ENCODE peak calls at places on chromosomes 3 and 15, in five cellular contexts. K, H, J, P and M are unnamed samples.

GRCh38 chr3:179181021-179181472 is 32.9 kb downstream of the PIK3CA start:
- DNase-seq in K (no peak), H (no peak), J (no peak), P (peak), M (peak)

GRCh38 chr3:170806676-170807075 is 63.3 kb downstream of the RPL22L1 start:
- DNase-seq in K (no peak), H (no peak), J (no peak), P (no peak), M (no peak)

GRCh38 chr3:115330406-115330805 is 183.3 kb upstream of the ZBTB20 start:
- DNase-seq in K (no peak), H (no peak), J (no peak), P (no peak), M (peak)

GRCh38 chr3:58032186-58032585 is 24.0 kb downstream of the FLNB start:
- DNase-seq in K (no peak), H (no peak), J (no peak), P (peak), M (peak)

GRCh38 chr3:107201146-107201545 is 176.1 kb upstream of the CCDC54 start:
- DNase-seq in K (no peak), H (no peak), J (no peak), P (no peak), M (peak)

GRCh38 chr3:114213669-114214541 is 23.5 kb downstream of the ZNF80 start:
- DNase-seq in K (peak), H (no peak), J (peak), P (peak), M (peak)

GRCh38 chr3:174251696-174252095 is 607.4 kb upstream of the NAALADL2 start:
- DNase-seq in K (no peak), H (no peak), J (no peak), P (no peak), M (no peak)

GRCh38 chr3:27758083-27758482 is 36.0 kb upstream of the EOMES start:
- DNase-seq in K (peak), H (no peak), J (no peak), P (peak), M (peak)

GRCh38 chr3:126747768-126748167 is 43.7 kb downstream of the CHCHD6 start:
- DNase-seq in K (no peak), H (no peak), J (no peak), P (no peak), M (no peak)

GRCh38 chr3:104723000-104723399 is 643.7 kb upstream of the ALCAM start:
- DNase-seq in K (no peak), H (no peak), J (no peak), P (no peak), M (no peak)

DNA sequence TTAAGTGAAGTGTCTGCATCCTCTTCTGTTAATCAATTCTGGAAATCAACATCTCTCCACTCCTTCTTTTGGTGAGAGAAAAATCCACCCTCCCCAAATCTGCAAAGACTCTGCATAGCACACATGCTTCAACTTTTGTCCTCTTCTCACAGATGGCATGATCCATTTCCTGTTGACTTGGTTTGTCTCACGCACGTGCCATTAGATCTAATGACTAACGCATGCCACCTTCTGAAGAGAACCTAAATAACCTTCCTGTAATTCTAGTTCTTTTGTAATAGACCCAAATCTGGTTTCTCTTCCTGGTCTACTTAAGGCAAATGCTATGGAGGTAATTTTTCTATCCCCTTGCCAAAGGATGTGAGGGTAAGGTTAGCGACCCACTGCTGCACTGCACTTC is 51.0 kb upstream of the ATOSA start:
- DNase-seq in K (no peak), H (no peak), J (no peak), P (peak), M (peak)
- H3K4me3 ChIP-seq in K (no peak), H (no peak), J (no peak), P (no peak), M (no peak)

GRCh38 chr3:56303508-56303907 is 164.8 kb downstream of the ERC2 start:
- DNase-seq in K (peak), H (no peak), J (peak), P (peak), M (peak)

GRCh38 chr3:56304069-56304468 is 164.2 kb downstream of the ERC2 start:
- DNase-seq in K (no peak), H (no peak), J (no peak), P (no peak), M (no peak)

GRCh38 chr3:56297281-56297680 is 171.0 kb downstream of the ERC2 start:
- DNase-seq in K (no peak), H (no peak), J (no peak), P (no peak), M (no peak)

DNA sequence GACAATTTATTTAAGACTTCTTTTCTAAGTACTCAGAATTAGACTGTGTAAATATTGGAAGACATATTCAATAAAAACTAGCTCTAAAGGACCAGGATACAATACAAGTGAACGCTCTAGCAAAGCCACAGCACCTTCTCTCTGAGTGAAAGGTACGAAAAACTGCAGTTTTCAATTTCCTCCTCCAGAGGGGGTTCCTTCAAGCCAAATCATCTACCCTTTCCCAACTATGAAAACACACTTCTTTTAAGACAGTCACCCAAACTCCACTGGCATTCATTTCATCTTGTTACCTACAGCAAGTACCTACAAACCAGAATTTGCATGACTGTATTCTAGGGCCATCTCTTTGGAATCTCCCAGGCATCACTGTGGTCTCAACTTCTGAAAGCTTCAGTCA is 165.8 kb downstream of the ERC2 start:
- DNase-seq in K (no peak), H (no peak), J (peak), P (no peak), M (no peak)
- TF ChIP-seq CTCF in K (peak), H (no peak), J (peak), P (peak), M (peak)

GRCh38 chr3:182913889-182914288 is 66.4 kb downstream of the DCUN1D1 start:
- DNase-seq in K (no peak), H (no peak), J (no peak), P (peak), M (peak)
- H3K4me3 ChIP-seq in K (no peak), H (no peak), J (no peak), P (no peak), M (no peak)

GRCh38 chr15:45187578-45187893 is 230 bp downstream of the SHF start:
- DNase-seq in K (no peak), H (no peak), J (no peak), P (no peak), M (no peak)

GRCh38 chr15:45187894-45188830 is at the start of gene SHF:
- DNase-seq in K (peak), H (peak), J (peak), P (peak), M (peak)

GRCh38 chr15:45185069-45185779 is 2.5 kb downstream of the SHF start:
- DNase-seq in K (no peak), H (no peak), J (no peak), P (no peak), M (no peak)

GRCh38 chr15:45185903-45186770 is 1.6 kb downstream of the SHF start:
- DNase-seq in K (no peak), H (no peak), J (no peak), P (no peak), M (no peak)

GRCh38 chr15:45186771-45187577 is 792 bp downstream of the SHF start:
- DNase-seq in K (no peak), H (no peak), J (peak), P (no peak), M (no peak)
- TF ChIP-seq CTCF in K (no peak), H (no peak), J (no peak), P (no peak), M (no peak)

DNA sequence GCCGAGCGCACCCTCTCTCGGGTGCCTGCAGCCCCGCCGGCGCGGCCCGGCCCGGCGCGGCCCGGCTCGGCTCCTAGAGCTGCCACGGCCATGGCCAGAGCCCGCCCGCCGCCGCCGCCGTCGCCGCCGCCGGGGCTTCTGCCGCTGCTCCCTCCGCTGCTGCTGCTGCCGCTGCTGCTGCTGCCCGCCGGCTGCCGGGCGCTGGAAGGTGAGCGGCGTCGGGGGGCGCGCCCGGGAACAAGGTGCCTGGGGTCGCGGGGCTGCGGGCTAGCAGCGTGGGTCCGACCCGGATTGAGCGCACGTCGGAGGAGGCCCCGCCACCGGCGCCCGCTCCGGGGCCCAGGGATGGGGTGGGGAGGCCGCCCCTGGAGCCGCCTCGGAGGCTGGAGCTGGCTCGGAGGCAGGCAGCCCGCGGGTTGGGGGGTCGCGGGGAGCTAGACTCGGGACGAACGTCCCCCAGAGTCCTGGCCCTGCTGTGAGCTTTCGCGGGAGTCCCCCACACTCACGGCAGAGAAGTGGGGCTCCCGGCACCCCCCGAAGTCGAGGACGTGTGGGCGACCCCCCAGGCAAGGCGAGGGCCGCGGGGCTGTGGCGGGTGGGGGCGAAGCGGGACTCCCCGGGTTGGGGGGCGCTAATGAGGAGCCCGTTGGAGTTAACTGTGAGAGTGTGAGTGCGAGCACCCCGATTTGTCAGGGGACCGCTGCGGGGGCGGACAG is 719 bp downstream of the EPHB3 start:
- DNase-seq in K (no peak), H (no peak), J (no peak), P (no peak), M (no peak)
- H3K4me3 ChIP-seq in K (peak), H (peak), J (peak), P (peak), M (peak)

DNA sequence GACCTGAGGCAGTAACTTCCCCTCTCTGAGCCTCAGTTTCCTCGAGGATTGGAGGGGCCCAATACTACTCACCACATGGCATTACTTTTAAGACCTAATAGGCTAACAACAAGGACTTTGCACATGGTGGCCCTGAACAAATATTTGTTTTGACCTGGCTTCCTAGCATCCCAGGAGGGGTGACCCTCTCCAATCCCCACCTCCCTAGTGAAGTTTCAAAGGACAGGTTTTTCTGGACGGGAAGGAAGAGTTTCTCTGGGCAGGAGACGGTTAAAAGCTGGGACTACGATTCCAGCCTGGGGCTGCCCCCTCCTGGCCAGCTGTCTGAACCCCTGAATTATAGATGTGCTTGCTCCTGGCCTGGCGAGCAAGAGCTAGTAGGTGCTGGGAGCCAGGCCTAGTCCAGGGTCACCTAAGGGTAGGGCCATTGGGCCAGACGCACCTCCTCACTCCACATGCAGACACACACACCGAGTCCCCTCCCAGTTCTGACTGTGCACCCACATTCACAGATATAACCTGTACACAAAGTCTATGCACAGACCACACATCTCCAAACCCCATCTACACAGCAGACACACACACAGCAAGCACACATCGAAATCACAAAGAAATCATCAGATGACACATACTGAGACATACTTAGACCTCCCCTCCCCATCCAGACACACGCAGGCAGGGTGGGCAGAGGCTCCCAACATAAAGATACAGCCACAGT is 2.7 kb upstream of the ISL2 start:
- DNase-seq in K (no peak), H (no peak), J (peak), P (peak), M (peak)
- TF ChIP-seq CTCF in K (peak), H (no peak), J (peak), P (peak), M (peak)

GRCh38 chr3:194396561-194396896 is 2.5 kb downstream of the GP5 start:
- DNase-seq in K (no peak), H (no peak), J (no peak), P (no peak), M (no peak)
- H3K4me3 ChIP-seq in K (no peak), H (peak), J (peak), P (no peak), M (no peak)

GRCh38 chr3:34969513-34969912 is 669.8 kb upstream of the ARPP21 start:
- DNase-seq in K (no peak), H (no peak), J (peak), P (no peak), M (no peak)
- TF ChIP-seq CTCF in K (no peak), H (no peak), J (no peak), P (no peak), M (no peak)